ENCODE peak calls at places on chromosomes 11 and 22, in eight cellular contexts. One of them, this sample, is unnamed. For H3K27me3 and H3K4me1, the result is how much of the 10 kb centered on the place peaks cover.

GRCh38 chr11:8257003-8257664 is 6.5 kb downstream of the LMO1 start:
- DNase-seq in HAP-1: no peak
- DNase-seq in endodermal cell: no peak
- DNase-seq in heart right ventricle: no peak
- DNase-seq in Peyer's patch: peak
- DNase-seq in heart left ventricle: no peak
- DNase-seq in H9: no peak
- DNase-seq in sigmoid colon: peak
- DNase-seq in this sample: peak

GRCh38 chr11:46710821-46711269 is 8.2 kb upstream of the F2 start:
- DNase-seq in HAP-1: no peak
- DNase-seq in endodermal cell: no peak
- DNase-seq in heart right ventricle: peak
- DNase-seq in Peyer's patch: no peak
- DNase-seq in heart left ventricle: peak
- DNase-seq in H9: no peak
- DNase-seq in sigmoid colon: peak
- DNase-seq in this sample: no peak

GRCh38 chr11:61540528-61540927 is 32.0 kb downstream of the LRRC10B start:
- DNase-seq in HAP-1: no peak
- DNase-seq in endodermal cell: no peak
- DNase-seq in heart right ventricle: no peak
- DNase-seq in Peyer's patch: no peak
- DNase-seq in heart left ventricle: no peak
- DNase-seq in H9: no peak
- DNase-seq in sigmoid colon: no peak
- DNase-seq in this sample: no peak

GRCh38 chr11:27087425-27087824 is 46.8 kb downstream of the BBOX1 start:
- DNase-seq in HAP-1: no peak
- DNase-seq in endodermal cell: no peak
- DNase-seq in heart right ventricle: no peak
- DNase-seq in Peyer's patch: no peak
- DNase-seq in heart left ventricle: no peak
- DNase-seq in H9: no peak
- DNase-seq in sigmoid colon: no peak
- DNase-seq in this sample: no peak

GRCh38 chr22:22928666-22929380 is 41.2 kb downstream of the IGLL5 start:
- DNase-seq in HAP-1: no peak
- DNase-seq in endodermal cell: no peak
- DNase-seq in heart right ventricle: peak
- DNase-seq in Peyer's patch: peak
- DNase-seq in heart left ventricle: peak
- DNase-seq in H9: no peak
- DNase-seq in sigmoid colon: no peak
- DNase-seq in this sample: peak

GRCh38 chr22:39999144-39999757 is 4.5 kb downstream of the FAM83F start:
- DNase-seq in HAP-1: no peak
- DNase-seq in endodermal cell: no peak
- DNase-seq in heart right ventricle: no peak
- DNase-seq in Peyer's patch: peak
- DNase-seq in heart left ventricle: no peak
- DNase-seq in H9: no peak
- DNase-seq in sigmoid colon: no peak
- DNase-seq in this sample: no peak

GRCh38 chr11:39361557-39361956 is 2097.9 kb downstream of the LRRC4C start:
- DNase-seq in HAP-1: no peak
- DNase-seq in endodermal cell: no peak
- DNase-seq in heart right ventricle: no peak
- DNase-seq in Peyer's patch: no peak
- DNase-seq in heart left ventricle: no peak
- DNase-seq in H9: no peak
- DNase-seq in sigmoid colon: no peak
- DNase-seq in this sample: no peak

GRCh38 chr22:50112151-50113118 is 22.6 kb downstream of the MOV10L1 start:
- DNase-seq in HAP-1: no peak
- DNase-seq in endodermal cell: no peak
- DNase-seq in heart right ventricle: no peak
- DNase-seq in Peyer's patch: no peak
- DNase-seq in heart left ventricle: peak
- DNase-seq in H9: no peak
- DNase-seq in sigmoid colon: no peak
- DNase-seq in this sample: no peak

GRCh38 chr11:114348200-114349191 is 51.8 kb downstream of the C11orf71 start:
- DNase-seq in HAP-1: peak
- DNase-seq in endodermal cell: peak
- DNase-seq in heart right ventricle: no peak
- DNase-seq in Peyer's patch: peak
- DNase-seq in heart left ventricle: peak
- DNase-seq in H9: peak
- DNase-seq in sigmoid colon: no peak
- DNase-seq in this sample: no peak

GRCh38 chr11:2202071-2202899 is 30.7 kb upstream of the TH start:
- DNase-seq in HAP-1: no peak
- DNase-seq in endodermal cell: no peak
- DNase-seq in heart right ventricle: no peak
- DNase-seq in Peyer's patch: peak
- DNase-seq in heart left ventricle: no peak
- DNase-seq in H9: no peak
- DNase-seq in sigmoid colon: peak
- DNase-seq in this sample: peak

GRCh38 chr11:79493555-79494171 is 52.8 kb upstream of the TENM4 start:
- DNase-seq in HAP-1: peak
- DNase-seq in endodermal cell: peak
- DNase-seq in heart right ventricle: peak
- DNase-seq in Peyer's patch: peak
- DNase-seq in heart left ventricle: peak
- DNase-seq in H9: peak
- DNase-seq in sigmoid colon: peak
- DNase-seq in this sample: peak

GRCh38 chr11:79503028-79503427 is 62.2 kb upstream of the TENM4 start:
- DNase-seq in HAP-1: no peak
- DNase-seq in endodermal cell: peak
- DNase-seq in heart right ventricle: peak
- DNase-seq in Peyer's patch: no peak
- DNase-seq in heart left ventricle: peak
- DNase-seq in H9: no peak
- DNase-seq in sigmoid colon: no peak
- DNase-seq in this sample: no peak

GRCh38 chr11:79501688-79502087 is 60.9 kb upstream of the TENM4 start:
- DNase-seq in HAP-1: no peak
- DNase-seq in endodermal cell: no peak
- DNase-seq in heart right ventricle: no peak
- DNase-seq in Peyer's patch: no peak
- DNase-seq in heart left ventricle: no peak
- DNase-seq in H9: no peak
- DNase-seq in sigmoid colon: no peak
- DNase-seq in this sample: no peak

DNA sequence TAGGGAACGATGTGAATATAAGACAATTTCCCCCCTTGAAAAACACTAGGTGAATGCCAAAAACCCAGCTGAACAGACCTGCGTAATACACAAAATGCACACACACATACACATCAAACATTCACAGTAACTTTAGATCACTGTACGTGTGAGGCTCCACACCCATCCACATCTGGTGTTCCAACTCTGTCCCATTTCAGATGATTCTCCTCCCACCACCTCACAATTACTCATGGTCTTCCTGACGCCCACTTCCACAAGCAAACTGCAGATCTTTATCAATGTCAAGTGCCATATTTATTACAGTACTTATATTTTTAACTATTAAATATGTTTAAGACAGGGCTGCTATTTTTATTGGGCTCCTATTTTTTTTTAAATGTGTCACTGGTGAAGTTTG is 57.9 kb upstream of the TENM4 start:
- DNase-seq in HAP-1: no peak
- DNase-seq in endodermal cell: no peak
- DNase-seq in heart right ventricle: no peak
- DNase-seq in Peyer's patch: no peak
- DNase-seq in heart left ventricle: no peak
- DNase-seq in H9: no peak
- DNase-seq in sigmoid colon: no peak
- DNase-seq in this sample: no peak
- H3K27me3 ChIP-seq in HAP-1: under half
- H3K27me3 ChIP-seq in endodermal cell: under half
- H3K27me3 ChIP-seq in heart right ventricle: under half
- H3K27me3 ChIP-seq in Peyer's patch: under half
- H3K27me3 ChIP-seq in heart left ventricle: under half
- H3K27me3 ChIP-seq in H9: under half
- H3K27me3 ChIP-seq in sigmoid colon: under half
- H3K27me3 ChIP-seq in this sample: under half

GRCh38 chr11:117986981-117987495 is 844 bp downstream of the IL10RA start:
- DNase-seq in HAP-1: no peak
- DNase-seq in endodermal cell: peak
- DNase-seq in heart right ventricle: no peak
- DNase-seq in Peyer's patch: peak
- DNase-seq in heart left ventricle: no peak
- DNase-seq in H9: no peak
- DNase-seq in sigmoid colon: no peak
- DNase-seq in this sample: peak
- H3K4me1 ChIP-seq in HAP-1: under half
- H3K4me1 ChIP-seq in endodermal cell: under half
- H3K4me1 ChIP-seq in heart right ventricle: under half
- H3K4me1 ChIP-seq in Peyer's patch: under half
- H3K4me1 ChIP-seq in heart left ventricle: under half
- H3K4me1 ChIP-seq in H9: under half
- H3K4me1 ChIP-seq in sigmoid colon: under half
- H3K4me1 ChIP-seq in this sample: half or more

GRCh38 chr11:119152043-119152442 is 3.2 kb downstream of the ABCG4 start:
- DNase-seq in HAP-1: no peak
- DNase-seq in endodermal cell: no peak
- DNase-seq in heart right ventricle: no peak
- DNase-seq in Peyer's patch: no peak
- DNase-seq in heart left ventricle: no peak
- DNase-seq in H9: no peak
- DNase-seq in sigmoid colon: no peak
- DNase-seq in this sample: no peak
- H3K27me3 ChIP-seq in HAP-1: under half
- H3K27me3 ChIP-seq in endodermal cell: under half
- H3K27me3 ChIP-seq in heart right ventricle: half or more
- H3K27me3 ChIP-seq in Peyer's patch: under half
- H3K27me3 ChIP-seq in heart left ventricle: under half
- H3K27me3 ChIP-seq in H9: under half
- H3K27me3 ChIP-seq in sigmoid colon: under half
- H3K27me3 ChIP-seq in this sample: under half

DNA sequence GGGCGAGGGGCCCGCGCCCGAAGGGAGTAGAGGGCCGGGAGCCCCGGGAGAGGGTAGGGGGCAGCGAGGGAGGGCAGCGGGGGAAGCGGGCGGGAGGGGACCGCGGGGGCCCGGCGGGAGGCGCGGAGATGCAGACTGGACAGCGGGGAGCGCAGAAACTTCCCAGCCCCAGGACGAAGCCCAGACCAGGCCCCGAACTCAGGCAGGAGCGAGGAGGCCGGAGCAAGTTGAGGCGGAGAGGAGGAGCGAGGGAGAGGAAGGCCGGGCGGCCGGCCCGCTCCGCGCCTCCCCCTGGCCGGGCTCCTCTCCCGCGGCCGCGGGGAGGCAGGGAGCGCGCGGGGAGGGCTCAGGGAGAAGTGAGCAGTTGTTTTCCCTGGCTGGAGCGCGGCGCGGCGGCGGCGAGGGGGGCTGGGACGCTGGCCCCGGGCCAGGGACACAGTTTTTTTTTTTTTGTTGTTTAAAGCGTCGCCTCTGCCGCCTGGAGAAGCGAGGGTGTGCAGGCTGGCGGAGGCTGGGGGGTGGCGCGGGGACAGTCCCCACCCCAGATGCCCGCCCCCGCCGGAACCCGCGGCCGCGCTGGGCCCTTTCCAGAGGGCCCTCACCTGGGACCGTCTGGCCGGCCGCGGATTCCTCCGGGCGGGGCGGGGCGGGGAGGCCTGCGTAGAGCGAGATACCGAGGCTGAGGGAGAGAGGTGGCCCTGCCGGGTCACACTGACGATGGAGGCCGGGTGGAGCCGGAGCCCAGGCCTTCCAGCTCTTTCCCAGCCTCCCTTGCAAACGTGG is at the start of gene LTBP3:
- DNase-seq in HAP-1: peak
- DNase-seq in endodermal cell: peak
- DNase-seq in heart right ventricle: peak
- DNase-seq in Peyer's patch: peak
- DNase-seq in heart left ventricle: peak
- DNase-seq in H9: peak
- DNase-seq in sigmoid colon: peak
- DNase-seq in this sample: peak
- H3K4me1 ChIP-seq in HAP-1: under half
- H3K4me1 ChIP-seq in endodermal cell: under half
- H3K4me1 ChIP-seq in heart right ventricle: under half
- H3K4me1 ChIP-seq in Peyer's patch: under half
- H3K4me1 ChIP-seq in heart left ventricle: half or more
- H3K4me1 ChIP-seq in H9: under half
- H3K4me1 ChIP-seq in sigmoid colon: half or more
- H3K4me1 ChIP-seq in this sample: half or more

DNA sequence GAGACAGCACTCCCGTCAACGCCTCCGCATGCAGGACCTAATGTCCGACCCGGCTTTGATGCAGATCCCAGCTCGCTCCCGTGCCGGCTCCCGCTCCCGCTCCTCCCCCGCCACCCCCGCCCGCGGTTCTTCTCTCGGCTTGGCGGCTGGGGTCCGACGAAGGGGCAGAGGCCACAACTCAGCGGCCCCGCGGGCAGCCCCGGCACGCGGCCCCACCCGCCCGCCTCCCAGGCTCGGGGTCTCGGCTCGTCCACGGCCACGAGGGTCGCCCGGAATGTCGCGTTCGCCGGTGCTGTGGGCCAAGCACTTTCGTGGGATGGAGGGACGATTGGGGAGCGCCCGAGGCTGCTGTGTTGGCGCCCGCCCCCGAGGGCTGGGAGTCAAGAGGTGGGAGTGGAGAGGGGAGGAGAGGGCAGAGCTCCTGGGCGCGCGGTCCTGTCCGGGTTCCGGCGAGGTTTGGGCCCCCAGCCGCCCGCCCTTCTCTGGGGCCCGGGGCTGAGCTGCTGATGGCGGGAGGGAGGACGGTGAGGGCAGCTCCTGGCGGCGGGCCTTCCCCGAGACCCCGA is 5.3 kb upstream of the TBX1 start:
- DNase-seq in HAP-1: no peak
- DNase-seq in endodermal cell: peak
- DNase-seq in heart right ventricle: no peak
- DNase-seq in Peyer's patch: no peak
- DNase-seq in heart left ventricle: no peak
- DNase-seq in H9: no peak
- DNase-seq in sigmoid colon: no peak
- DNase-seq in this sample: no peak
- H3K27me3 ChIP-seq in HAP-1: under half
- H3K27me3 ChIP-seq in endodermal cell: half or more
- H3K27me3 ChIP-seq in heart right ventricle: half or more
- H3K27me3 ChIP-seq in Peyer's patch: under half
- H3K27me3 ChIP-seq in heart left ventricle: half or more
- H3K27me3 ChIP-seq in H9: half or more
- H3K27me3 ChIP-seq in sigmoid colon: under half
- H3K27me3 ChIP-seq in this sample: under half

DNA sequence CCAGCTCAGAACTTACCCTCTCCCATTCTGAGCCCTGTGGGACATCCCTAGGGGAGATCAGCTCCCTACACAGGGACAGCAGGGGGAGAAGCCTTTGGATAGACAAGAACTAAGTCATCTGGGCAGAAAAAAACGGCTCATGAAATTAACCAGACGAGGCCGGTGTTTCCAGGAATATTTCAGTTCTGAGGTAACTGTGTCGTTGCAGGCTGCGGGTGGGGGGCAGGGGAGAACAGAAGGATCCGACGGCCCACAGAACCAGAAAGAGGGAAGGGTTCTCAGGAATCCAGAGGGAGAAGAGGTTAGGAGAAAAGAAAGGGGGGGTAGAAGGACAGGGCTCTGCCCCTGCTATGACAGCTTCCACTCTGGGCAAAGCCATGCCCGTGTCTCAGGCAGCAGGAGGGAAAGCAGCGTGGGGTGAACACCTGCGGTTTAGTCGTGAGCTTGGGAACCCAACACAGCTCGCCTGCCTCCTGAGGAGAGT is 3.6 kb downstream of the CLCF1 start:
- DNase-seq in HAP-1: no peak
- DNase-seq in endodermal cell: no peak
- DNase-seq in heart right ventricle: no peak
- DNase-seq in Peyer's patch: no peak
- DNase-seq in heart left ventricle: no peak
- DNase-seq in H9: no peak
- DNase-seq in sigmoid colon: peak
- DNase-seq in this sample: no peak
- H3K4me1 ChIP-seq in HAP-1: under half
- H3K4me1 ChIP-seq in endodermal cell: under half
- H3K4me1 ChIP-seq in heart right ventricle: under half
- H3K4me1 ChIP-seq in Peyer's patch: under half
- H3K4me1 ChIP-seq in heart left ventricle: under half
- H3K4me1 ChIP-seq in H9: under half
- H3K4me1 ChIP-seq in sigmoid colon: half or more
- H3K4me1 ChIP-seq in this sample: half or more